ENCODE peak calls at places on chromosomes 16 and 17, in nine cellular contexts. P is pancreas, E is ovary, D is tibial artery, Y is HCT116, G is IMR-90, O is spleen, V is neuronal stem cell, A is GM12878. W is an unnamed sample. For H3K9me3, the result is how much of the 10 kb centered on the place peaks cover.

GRCh38 chr16:84362410-84362809 is 5.9 kb upstream of the ATP2C2 start:
- DNase-seq in P (no peak), E (no peak), D (no peak), Y (no peak), G (no peak), O (no peak), V (peak), A (no peak), W (no peak)

GRCh38 chr16:54174750-54175149 is 111.8 kb downstream of the IRX3 start:
- DNase-seq in P (no peak), E (no peak), D (no peak), Y (no peak), G (no peak), O (no peak), V (no peak), A (no peak), W (no peak)

GRCh38 chr17:77445030-77445907 is 304.5 kb downstream of the SEC14L1 start:
- DNase-seq in P (no peak), E (peak), D (peak), Y (no peak), G (peak), O (peak), V (no peak), A (peak), W (no peak)

GRCh38 chr17:4329838-4330237 is 36.6 kb downstream of the UBE2G1 start:
- DNase-seq in P (no peak), E (no peak), D (no peak), Y (peak), G (peak), O (no peak), V (no peak), A (no peak), W (no peak)

GRCh38 chr17:67452681-67453554 is 75.8 kb downstream of the PITPNC1 start:
- DNase-seq in P (no peak), E (no peak), D (no peak), Y (no peak), G (no peak), O (no peak), V (no peak), A (peak), W (no peak)

GRCh38 chr17:63611354-63611753 is 10.7 kb downstream of the TACO1 start:
- DNase-seq in P (no peak), E (no peak), D (no peak), Y (no peak), G (no peak), O (no peak), V (no peak), A (no peak), W (no peak)

GRCh38 chr17:58085039-58085715 is 2.0 kb downstream of the DYNLL2 start:
- DNase-seq in P (no peak), E (no peak), D (no peak), Y (no peak), G (no peak), O (no peak), V (no peak), A (no peak), W (no peak)

GRCh38 chr17:77370536-77370935 is 229.8 kb downstream of the SEC14L1 start:
- DNase-seq in P (no peak), E (peak), D (no peak), Y (no peak), G (no peak), O (peak), V (no peak), A (no peak), W (no peak)

GRCh38 chr16:50467943-50468748 is 80.0 kb upstream of the NKD1 start:
- DNase-seq in P (no peak), E (peak), D (no peak), Y (no peak), G (no peak), O (no peak), V (peak), A (no peak), W (no peak)

GRCh38 chr16:87123356-87124001 is 193.7 kb downstream of the C16orf95 start:
- DNase-seq in P (no peak), E (no peak), D (peak), Y (no peak), G (no peak), O (no peak), V (no peak), A (no peak), W (no peak)

GRCh38 chr16:55021595-55022475 is 91.2 kb downstream of the IRX5 start:
- DNase-seq in P (no peak), E (no peak), D (peak), Y (peak), G (no peak), O (no peak), V (no peak), A (no peak), W (no peak)

GRCh38 chr16:31168848-31169247 is 11.1 kb upstream of the FUS start:
- DNase-seq in P (no peak), E (no peak), D (no peak), Y (no peak), G (no peak), O (no peak), V (no peak), A (no peak), W (no peak)

GRCh38 chr16:80583466-80583865 is 42.7 kb downstream of the DYNLRB2 start:
- DNase-seq in P (no peak), E (no peak), D (no peak), Y (no peak), G (peak), O (no peak), V (no peak), A (no peak), W (no peak)

GRCh38 chr16:49972280-49972679 is 52.7 kb upstream of the CNEP1R1 start:
- DNase-seq in P (no peak), E (no peak), D (no peak), Y (no peak), G (no peak), O (no peak), V (no peak), A (no peak), W (no peak)

GRCh38 chr16:54931041-54931756 is 534 bp downstream of the IRX5 start:
- DNase-seq in P (peak), E (peak), D (no peak), Y (no peak), G (no peak), O (no peak), V (peak), A (no peak), W (no peak)

GRCh38 chr16:13529193-13529982 is 390.6 kb upstream of the ERCC4 start:
- DNase-seq in P (no peak), E (no peak), D (no peak), Y (no peak), G (no peak), O (no peak), V (no peak), A (no peak), W (no peak)

GRCh38 chr16:27369806-27370205 is 32.2 kb upstream of the IL21R start:
- DNase-seq in P (no peak), E (no peak), D (no peak), Y (no peak), G (peak), O (peak), V (no peak), A (no peak), W (no peak)

GRCh38 chr16:23948949-23949392 is 113.2 kb downstream of the PRKCB start:
- DNase-seq in P (no peak), E (no peak), D (no peak), Y (no peak), G (no peak), O (no peak), V (no peak), A (no peak), W (no peak)

GRCh38 chr17:2063306-2064146 is 8.6 kb downstream of the HIC1 start:
- DNase-seq in P (no peak), E (no peak), D (no peak), Y (no peak), G (peak), O (no peak), V (no peak), A (no peak), W (no peak)

GRCh38 chr17:67700037-67700436 is 17.7 kb upstream of the NOL11 start:
- DNase-seq in P (no peak), E (no peak), D (no peak), Y (no peak), G (no peak), O (no peak), V (no peak), A (no peak), W (no peak)

GRCh38 chr17:74153821-74154430 is 49.6 kb upstream of the RPL38 start:
- DNase-seq in P (no peak), E (no peak), D (peak), Y (no peak), G (no peak), O (no peak), V (no peak), A (no peak), W (no peak)

GRCh38 chr16:79093554-79093967 is 507.0 kb downstream of the MAF start:
- DNase-seq in P (no peak), E (no peak), D (no peak), Y (no peak), G (no peak), O (peak), V (no peak), A (no peak), W (no peak)

GRCh38 chr16:31701734-31702133 is 171.9 kb upstream of the ZNF267 start:
- DNase-seq in P (no peak), E (no peak), D (no peak), Y (no peak), G (no peak), O (no peak), V (no peak), A (no peak), W (no peak)

GRCh38 chr16:65950211-65950610 is 416.3 kb upstream of the CDH5 start:
- DNase-seq in P (no peak), E (no peak), D (no peak), Y (no peak), G (peak), O (no peak), V (no peak), A (no peak), W (no peak)

GRCh38 chr17:79843917-79844815 is 4.9 kb upstream of the CBX4 start:
- DNase-seq in P (peak), E (peak), D (peak), Y (no peak), G (peak), O (peak), V (no peak), A (no peak), W (no peak)

GRCh38 chr17:77247048-77247541 is 106.3 kb downstream of the SEC14L1 start:
- DNase-seq in P (peak), E (peak), D (peak), Y (peak), G (peak), O (peak), V (peak), A (no peak), W (no peak)

GRCh38 chr17:43327834-43328420 is 70.9 kb upstream of the ARL4D start:
- DNase-seq in P (no peak), E (no peak), D (no peak), Y (no peak), G (no peak), O (no peak), V (no peak), A (no peak), W (no peak)

DNA sequence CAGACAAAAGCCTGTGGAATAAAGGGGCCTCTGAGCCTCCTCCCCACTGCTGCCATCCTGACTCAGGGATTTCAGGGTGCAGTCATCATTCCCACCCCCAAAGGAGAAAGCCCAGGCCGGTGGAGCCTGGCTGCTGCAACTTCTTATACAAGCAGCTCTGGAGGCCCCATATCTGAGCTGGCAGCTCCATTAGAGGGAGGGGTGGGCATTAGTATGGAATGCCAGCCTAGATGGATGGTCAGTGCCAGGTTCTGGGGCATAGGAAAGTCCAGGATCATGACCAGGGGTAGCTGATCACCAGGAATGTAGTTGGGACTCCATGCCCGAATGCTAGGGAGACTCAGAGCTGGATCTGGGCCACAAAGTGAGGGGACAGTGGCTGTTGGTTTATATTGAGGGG is 581.0 kb downstream of the KCNJ18 start:
- DNase-seq in P (no peak), E (peak), D (no peak), Y (no peak), G (no peak), O (peak), V (no peak), A (no peak), W (no peak)
- H3K9me3 ChIP-seq in P (under half), E (under half), D (under half), Y (under half), G (under half), O (under half), V (under half), A (under half), W (under half)

GRCh38 chr17:52378860-52379259 is 220.3 kb upstream of the CA10 start:
- DNase-seq in P (no peak), E (no peak), D (no peak), Y (no peak), G (no peak), O (no peak), V (no peak), A (no peak), W (no peak)
- H3K9me3 ChIP-seq in P (under half), E (under half), D (under half), Y (under half), G (under half), O (under half), V (under half), A (under half), W (under half)

DNA sequence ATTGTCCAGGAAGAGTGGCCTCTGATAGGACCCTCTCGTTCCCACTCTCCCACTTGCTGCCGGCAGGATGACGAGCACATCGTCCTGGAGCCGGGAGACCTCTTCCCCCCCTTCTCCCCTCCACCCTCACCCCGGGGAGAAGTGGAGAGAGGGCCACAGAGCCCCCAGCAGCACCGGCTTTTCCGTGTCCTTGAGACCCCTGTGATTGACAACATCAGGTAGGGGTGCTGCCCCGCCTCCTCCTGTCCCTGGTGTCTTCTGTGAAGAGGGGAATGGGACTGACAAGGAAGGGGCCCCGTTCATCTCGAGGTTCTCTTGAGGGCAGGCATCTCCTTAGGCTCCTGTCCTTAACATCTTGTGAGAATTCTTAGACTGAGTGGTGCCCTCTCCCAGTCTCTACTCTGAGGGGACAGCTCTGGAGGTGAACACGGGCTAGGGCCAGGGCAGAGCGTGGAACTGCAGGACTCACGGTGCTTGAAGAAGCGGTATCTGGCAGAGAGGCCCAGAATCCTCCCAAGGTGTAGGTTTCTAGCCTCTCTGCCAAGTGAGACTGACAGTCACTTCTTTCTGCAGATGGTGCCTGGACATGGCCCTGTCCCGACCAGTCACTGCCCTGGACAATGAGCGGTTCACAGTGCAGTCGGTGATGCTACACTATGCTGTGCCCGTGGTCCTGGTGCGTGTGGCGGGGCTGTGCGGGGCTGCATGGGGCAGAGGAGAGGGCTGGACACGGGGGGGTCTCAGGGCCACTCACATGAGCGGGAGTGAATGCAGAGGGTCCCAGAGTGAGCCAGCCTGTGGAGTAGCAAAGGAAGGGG is 26.4 kb downstream of the CASKIN2 start:
- DNase-seq in P (no peak), E (no peak), D (no peak), Y (no peak), G (no peak), O (peak), V (no peak), A (no peak), W (no peak)
- H3K9me3 ChIP-seq in P (under half), E (under half), D (under half), Y (under half), G (under half), O (under half), V (under half), A (under half), W (under half)

GRCh38 chr17:21816592-21817567 is 124.6 kb downstream of the KCNJ18 start:
- DNase-seq in P (peak), E (no peak), D (no peak), Y (no peak), G (no peak), O (no peak), V (no peak), A (no peak), W (no peak)

GRCh38 chr17:21815352-21816063 is 123.2 kb downstream of the KCNJ18 start:
- DNase-seq in P (no peak), E (no peak), D (no peak), Y (no peak), G (no peak), O (no peak), V (no peak), A (no peak), W (no peak)

GRCh38 chr17:21814776-21815175 is 122.5 kb downstream of the KCNJ18 start:
- DNase-seq in P (peak), E (no peak), D (no peak), Y (no peak), G (no peak), O (no peak), V (no peak), A (no peak), W (no peak)

GRCh38 chr17:21823130-21823529 is 130.8 kb downstream of the KCNJ18 start:
- DNase-seq in P (no peak), E (no peak), D (no peak), Y (no peak), G (no peak), O (no peak), V (no peak), A (no peak), W (no peak)

GRCh38 chr17:21817791-21818364 is 125.6 kb downstream of the KCNJ18 start:
- DNase-seq in P (no peak), E (no peak), D (no peak), Y (no peak), G (no peak), O (no peak), V (no peak), A (no peak), W (no peak)
- H3K9me3 ChIP-seq in P (under half), E (under half), D (under half), Y (under half), G (under half), O (under half), V (under half), A (under half), W (under half)

GRCh38 chr16:853306-853705 is 52.8 kb upstream of the GNG13 start:
- DNase-seq in P (peak), E (no peak), D (no peak), Y (no peak), G (no peak), O (no peak), V (no peak), A (no peak), W (no peak)
- H3K9me3 ChIP-seq in P (under half), E (under half), D (under half), Y (under half), G (under half), O (under half), V (half or more), A (under half), W (under half)